ENCODE peak calls at places on chromosomes 5 and 9, in four cellular contexts. One of them, this sample, is unnamed.

GRCh38 chr5:5492087-5492933 is 69.8 kb downstream of the ICE1 start:
- DNase-seq in PC-9: peak
- DNase-seq in PC-3: peak
- DNase-seq in esophagus squamous epithelium: no peak
- DNase-seq in this sample: peak

GRCh38 chr5:87369431-87369830 is 43.3 kb downstream of the CCNH start:
- DNase-seq in PC-9: no peak
- DNase-seq in PC-3: no peak
- DNase-seq in esophagus squamous epithelium: no peak
- DNase-seq in this sample: no peak

GRCh38 chr5:115459844-115460243 is 84.7 kb downstream of the FEM1C start:
- DNase-seq in PC-9: peak
- DNase-seq in PC-3: peak
- DNase-seq in esophagus squamous epithelium: no peak
- DNase-seq in this sample: no peak

GRCh38 chr5:158739941-158740340 is 359.8 kb downstream of the EBF1 start:
- DNase-seq in PC-9: no peak
- DNase-seq in PC-3: peak
- DNase-seq in esophagus squamous epithelium: no peak
- DNase-seq in this sample: no peak

GRCh38 chr5:39262981-39263380 is 43.6 kb upstream of the FYB1 start:
- DNase-seq in PC-9: no peak
- DNase-seq in PC-3: no peak
- DNase-seq in esophagus squamous epithelium: no peak
- DNase-seq in this sample: no peak

GRCh38 chr9:112555844-112556482 is 69.3 kb downstream of the KIAA1958 start:
- DNase-seq in PC-9: no peak
- DNase-seq in PC-3: peak
- DNase-seq in esophagus squamous epithelium: no peak
- DNase-seq in this sample: no peak

GRCh38 chr9:83431470-83432060 is 106.6 kb downstream of the FRMD3 start:
- DNase-seq in PC-9: peak
- DNase-seq in PC-3: peak
- DNase-seq in esophagus squamous epithelium: no peak
- DNase-seq in this sample: no peak

GRCh38 chr9:92292338-92293074 is 991 bp downstream of the IARS1 start:
- DNase-seq in PC-9: no peak
- DNase-seq in PC-3: peak
- DNase-seq in esophagus squamous epithelium: no peak
- DNase-seq in this sample: peak

GRCh38 chr9:85137606-85138150 is 468.1 kb downstream of the NTRK2 start:
- DNase-seq in PC-9: no peak
- DNase-seq in PC-3: no peak
- DNase-seq in esophagus squamous epithelium: no peak
- DNase-seq in this sample: no peak

GRCh38 chr5:115584501-115584900 is 17.8 kb downstream of the TICAM2 start:
- DNase-seq in PC-9: no peak
- DNase-seq in PC-3: no peak
- DNase-seq in esophagus squamous epithelium: no peak
- DNase-seq in this sample: no peak

GRCh38 chr9:23663536-23663935 is 162.5 kb downstream of the ELAVL2 start:
- DNase-seq in PC-9: no peak
- DNase-seq in PC-3: peak
- DNase-seq in esophagus squamous epithelium: no peak
- DNase-seq in this sample: no peak

GRCh38 chr9:8694983-8695588 is 895.5 kb upstream of the DMAC1 start:
- DNase-seq in PC-9: no peak
- DNase-seq in PC-3: no peak
- DNase-seq in esophagus squamous epithelium: no peak
- DNase-seq in this sample: no peak

GRCh38 chr5:143557061-143557818 is 153.8 kb upstream of the NR3C1 start:
- DNase-seq in PC-9: no peak
- DNase-seq in PC-3: peak
- DNase-seq in esophagus squamous epithelium: no peak
- DNase-seq in this sample: no peak

GRCh38 chr5:133123297-133123696 is 71.5 kb downstream of the HSPA4 start:
- DNase-seq in PC-9: no peak
- DNase-seq in PC-3: no peak
- DNase-seq in esophagus squamous epithelium: no peak
- DNase-seq in this sample: no peak

GRCh38 chr5:109853362-109853761 is 163.6 kb downstream of the MAN2A1 start:
- DNase-seq in PC-9: no peak
- DNase-seq in PC-3: no peak
- DNase-seq in esophagus squamous epithelium: no peak
- DNase-seq in this sample: no peak

GRCh38 chr5:134088994-134089560 is 25.4 kb upstream of the TCF7 start:
- DNase-seq in PC-9: no peak
- DNase-seq in PC-3: no peak
- DNase-seq in esophagus squamous epithelium: no peak
- DNase-seq in this sample: no peak

GRCh38 chr5:132103969-132104391 is 30.4 kb downstream of the CSF2 start:
- DNase-seq in PC-9: no peak
- DNase-seq in PC-3: no peak
- DNase-seq in esophagus squamous epithelium: no peak
- DNase-seq in this sample: no peak

GRCh38 chr9:94084314-94084713 is at the start of gene PTPDC1:
- DNase-seq in PC-9: no peak
- DNase-seq in PC-3: no peak
- DNase-seq in esophagus squamous epithelium: no peak
- DNase-seq in this sample: peak

GRCh38 chr9:93667627-93668026 is 91.2 kb downstream of the PHF2 start:
- DNase-seq in PC-9: no peak
- DNase-seq in PC-3: no peak
- DNase-seq in esophagus squamous epithelium: no peak
- DNase-seq in this sample: no peak

GRCh38 chr5:43780586-43780985 is 177.6 kb downstream of the NNT start:
- DNase-seq in PC-9: no peak
- DNase-seq in PC-3: no peak
- DNase-seq in esophagus squamous epithelium: no peak
- DNase-seq in this sample: no peak

GRCh38 chr5:130198927-130199326 is 294.7 kb downstream of the CHSY3 start:
- DNase-seq in PC-9: no peak
- DNase-seq in PC-3: peak
- DNase-seq in esophagus squamous epithelium: no peak
- DNase-seq in this sample: peak

GRCh38 chr5:74685979-74686631 is 1.1 kb downstream of the HEXB start:
- DNase-seq in PC-9: no peak
- DNase-seq in PC-3: peak
- DNase-seq in esophagus squamous epithelium: no peak
- DNase-seq in this sample: peak

GRCh38 chr5:29701600-29701999 is 1491.9 kb upstream of the CDH6 start:
- DNase-seq in PC-9: no peak
- DNase-seq in PC-3: peak
- DNase-seq in esophagus squamous epithelium: no peak
- DNase-seq in this sample: no peak

GRCh38 chr5:180436275-180436674 is 57.9 kb upstream of the CNOT6 start:
- DNase-seq in PC-9: no peak
- DNase-seq in PC-3: no peak
- DNase-seq in esophagus squamous epithelium: no peak
- DNase-seq in this sample: no peak

GRCh38 chr5:135343417-135343816 is 55.6 kb downstream of the MACROH2A1 start:
- DNase-seq in PC-9: no peak
- DNase-seq in PC-3: peak
- DNase-seq in esophagus squamous epithelium: no peak
- DNase-seq in this sample: peak

GRCh38 chr5:141558150-141558549 is 60.6 kb downstream of the DIAPH1 start:
- DNase-seq in PC-9: no peak
- DNase-seq in PC-3: no peak
- DNase-seq in esophagus squamous epithelium: no peak
- DNase-seq in this sample: no peak

GRCh38 chr9:126663661-126664072 is 49.9 kb downstream of the LMX1B start:
- DNase-seq in PC-9: no peak
- DNase-seq in PC-3: no peak
- DNase-seq in esophagus squamous epithelium: no peak
- DNase-seq in this sample: no peak

GRCh38 chr5:1826235-1826980 is 25.2 kb downstream of the NDUFS6 start:
- DNase-seq in PC-9: no peak
- DNase-seq in PC-3: no peak
- DNase-seq in esophagus squamous epithelium: no peak
- DNase-seq in this sample: no peak

GRCh38 chr9:20551835-20552234 is 70.5 kb downstream of the MLLT3 start:
- DNase-seq in PC-9: peak
- DNase-seq in PC-3: peak
- DNase-seq in esophagus squamous epithelium: no peak
- DNase-seq in this sample: no peak

GRCh38 chr9:20550326-20550725 is 72.0 kb downstream of the MLLT3 start:
- DNase-seq in PC-9: no peak
- DNase-seq in PC-3: no peak
- DNase-seq in esophagus squamous epithelium: no peak
- DNase-seq in this sample: no peak

GRCh38 chr9:20553750-20554149 is 68.5 kb downstream of the MLLT3 start:
- DNase-seq in PC-9: no peak
- DNase-seq in PC-3: no peak
- DNase-seq in esophagus squamous epithelium: no peak
- DNase-seq in this sample: no peak

GRCh38 chr9:20551236-20551635 is 71.1 kb downstream of the MLLT3 start:
- DNase-seq in PC-9: peak
- DNase-seq in PC-3: peak
- DNase-seq in esophagus squamous epithelium: no peak
- DNase-seq in this sample: peak

GRCh38 chr9:20552874-20553624 is 69.2 kb downstream of the MLLT3 start:
- DNase-seq in PC-9: peak
- DNase-seq in PC-3: peak
- DNase-seq in esophagus squamous epithelium: no peak
- DNase-seq in this sample: no peak
- TF ChIP-seq CTCF in PC-9: peak
- TF ChIP-seq CTCF in PC-3: peak
- TF ChIP-seq CTCF in esophagus squamous epithelium: no peak
- TF ChIP-seq CTCF in this sample: no peak

GRCh38 chr9:121266356-121266755 is 1.6 kb upstream of the GSN start:
- DNase-seq in PC-9: peak
- DNase-seq in PC-3: no peak
- DNase-seq in esophagus squamous epithelium: no peak
- DNase-seq in this sample: no peak
- H3K27ac ChIP-seq in PC-9: no peak
- H3K27ac ChIP-seq in PC-3: no peak
- H3K27ac ChIP-seq in esophagus squamous epithelium: no peak
- H3K27ac ChIP-seq in this sample: no peak

DNA sequence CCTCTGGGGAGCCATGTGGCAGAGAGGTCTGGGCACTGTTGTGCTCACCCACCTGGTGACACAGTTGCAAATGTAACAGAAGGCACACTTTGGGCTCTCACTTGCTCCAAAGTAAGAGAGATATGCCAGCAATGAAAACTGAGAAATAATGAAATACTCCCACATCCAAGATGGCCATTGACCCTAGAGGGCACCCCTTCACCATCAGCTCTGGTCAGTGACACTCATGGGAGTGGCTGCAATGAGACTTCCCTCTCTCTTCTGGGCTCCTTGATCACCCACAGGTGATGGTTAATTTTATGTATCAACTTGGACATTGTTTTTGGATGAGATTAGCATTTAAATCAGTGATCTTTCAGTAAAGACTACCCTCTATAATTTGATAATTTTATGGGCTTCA is 248.4 kb downstream of the CDH12 start:
- DNase-seq in PC-9: no peak
- DNase-seq in PC-3: no peak
- DNase-seq in esophagus squamous epithelium: no peak
- DNase-seq in this sample: no peak
- TF ChIP-seq CTCF in PC-9: no peak
- TF ChIP-seq CTCF in PC-3: no peak
- TF ChIP-seq CTCF in esophagus squamous epithelium: no peak
- TF ChIP-seq CTCF in this sample: no peak

GRCh38 chr5:81850932-81851331 is 100.0 kb upstream of the SSBP2 start:
- DNase-seq in PC-9: no peak
- DNase-seq in PC-3: no peak
- DNase-seq in esophagus squamous epithelium: no peak
- DNase-seq in this sample: no peak

GRCh38 chr5:81850494-81850893 is 99.6 kb upstream of the SSBP2 start:
- DNase-seq in PC-9: peak
- DNase-seq in PC-3: no peak
- DNase-seq in esophagus squamous epithelium: no peak
- DNase-seq in this sample: no peak

GRCh38 chr5:81851481-81852178 is 100.7 kb upstream of the SSBP2 start:
- DNase-seq in PC-9: peak
- DNase-seq in PC-3: peak
- DNase-seq in esophagus squamous epithelium: peak
- DNase-seq in this sample: peak

GRCh38 chr5:81853005-81853357 is 102.1 kb upstream of the SSBP2 start:
- DNase-seq in PC-9: no peak
- DNase-seq in PC-3: no peak
- DNase-seq in esophagus squamous epithelium: no peak
- DNase-seq in this sample: no peak

GRCh38 chr5:81852277-81853004 is 101.5 kb upstream of the SSBP2 start:
- DNase-seq in PC-9: peak
- DNase-seq in PC-3: no peak
- DNase-seq in esophagus squamous epithelium: no peak
- DNase-seq in this sample: no peak
- H3K27ac ChIP-seq in PC-9: peak
- H3K27ac ChIP-seq in PC-3: no peak
- H3K27ac ChIP-seq in esophagus squamous epithelium: peak
- H3K27ac ChIP-seq in this sample: peak

DNA sequence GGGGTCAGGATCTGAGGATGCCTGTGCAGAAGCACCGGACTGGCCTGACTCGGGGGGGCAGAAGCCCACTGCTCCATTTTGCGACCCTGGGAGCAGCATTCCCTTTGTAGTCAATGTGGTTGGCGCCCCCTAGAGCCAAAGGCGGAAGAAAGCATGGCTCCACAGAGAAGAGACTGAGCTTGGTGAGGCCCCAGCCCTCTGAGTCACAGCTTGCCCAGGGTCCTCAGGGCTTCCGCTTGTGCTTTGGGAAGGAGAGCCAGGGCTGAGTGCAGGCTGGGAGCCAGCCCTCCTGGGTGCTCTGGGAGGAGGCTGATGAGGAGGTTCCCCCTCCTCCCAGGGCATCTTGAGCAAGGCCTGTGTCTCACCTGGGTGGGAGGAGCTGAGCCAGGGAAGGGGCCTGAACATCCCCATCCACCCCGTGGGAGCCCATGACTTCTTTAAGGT is 5.5 kb upstream of the AQP3 start:
- DNase-seq in PC-9: peak
- DNase-seq in PC-3: peak
- DNase-seq in esophagus squamous epithelium: no peak
- DNase-seq in this sample: peak
- TF ChIP-seq CTCF in PC-9: peak
- TF ChIP-seq CTCF in PC-3: peak
- TF ChIP-seq CTCF in esophagus squamous epithelium: peak
- TF ChIP-seq CTCF in this sample: peak

DNA sequence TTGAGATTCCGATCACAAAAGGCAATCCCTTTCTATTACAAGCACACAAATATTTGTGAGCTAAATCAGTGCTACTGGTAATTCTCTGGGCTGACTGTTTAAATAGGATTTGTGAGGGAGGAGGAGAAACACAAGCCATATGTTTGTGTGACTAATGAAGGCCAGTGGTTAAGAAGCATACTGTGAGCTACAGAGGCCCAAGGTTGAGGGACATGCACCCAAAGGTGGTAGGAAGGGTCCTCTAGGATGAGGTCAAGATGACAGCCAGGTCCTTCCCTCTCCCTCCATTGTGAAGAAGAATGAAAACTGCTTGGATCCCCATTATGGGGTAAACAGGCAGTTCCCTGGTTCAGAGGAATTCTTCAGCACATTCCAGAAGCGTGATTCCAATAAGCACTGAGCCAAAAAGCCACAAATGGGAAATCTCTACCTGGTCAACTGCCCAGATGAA is 83.9 kb downstream of the SPOCK1 start:
- DNase-seq in PC-9: no peak
- DNase-seq in PC-3: peak
- DNase-seq in esophagus squamous epithelium: no peak
- DNase-seq in this sample: peak
- H3K27ac ChIP-seq in PC-9: no peak
- H3K27ac ChIP-seq in PC-3: no peak
- H3K27ac ChIP-seq in esophagus squamous epithelium: no peak
- H3K27ac ChIP-seq in this sample: no peak

GRCh38 chr9:107734231-107735014 is 244.9 kb upstream of the KLF4 start:
- DNase-seq in PC-9: peak
- DNase-seq in PC-3: no peak
- DNase-seq in esophagus squamous epithelium: no peak
- DNase-seq in this sample: peak
- TF ChIP-seq CTCF in PC-9: no peak
- TF ChIP-seq CTCF in PC-3: no peak
- TF ChIP-seq CTCF in esophagus squamous epithelium: no peak
- TF ChIP-seq CTCF in this sample: no peak